ENCODE peak calls at places on chromosomes 7 and 10, in six cellular contexts. G is Karpas-422; S is PC-9; K is tibial artery; P is IMR-90; U is CD4-positive, alpha-beta T cell. D is an unnamed sample.

GRCh38 chr7:22894585-22894984 is 71.9 kb upstream of the TOMM7 start:
- DNase-seq in G (no peak), S (no peak), K (no peak), P (no peak), U (no peak), D (no peak)

GRCh38 chr7:22411977-22412693 is 55.2 kb upstream of the RAPGEF5 start:
- DNase-seq in G (no peak), S (no peak), K (no peak), P (no peak), U (no peak), D (no peak)

GRCh38 chr7:149569025-149569725 is 71.6 kb upstream of the ZNF746 start:
- DNase-seq in G (no peak), S (no peak), K (no peak), P (peak; percentile 26), U (no peak), D (no peak)

GRCh38 chr7:47771301-47771989 is 176.8 kb downstream of the PKD1L1 start:
- DNase-seq in G (no peak), S (no peak), K (peak; percentile 92), P (no peak), U (no peak), D (peak; percentile 44)

GRCh38 chr10:63628526-63629362 is 107.5 kb downstream of the REEP3 start:
- DNase-seq in G (peak; percentile 95), S (peak; percentile 8), K (peak; percentile 73), P (no peak), U (no peak), D (peak; percentile 46)

GRCh38 chr7:4700577-4701235 is 18.6 kb downstream of the FOXK1 start:
- DNase-seq in G (no peak), S (no peak), K (no peak), P (peak; percentile 100), U (no peak), D (no peak)

GRCh38 chr7:37728747-37729146 is 45.2 kb downstream of the GPR141 start:
- DNase-seq in G (no peak), S (no peak), K (no peak), P (no peak), U (no peak), D (peak; percentile 7)

GRCh38 chr7:2863461-2864066 is 19.5 kb upstream of the GNA12 start:
- DNase-seq in G (no peak), S (peak; percentile 85), K (peak; percentile 95), P (peak; percentile 97), U (peak; percentile 58), D (peak; percentile 54)

GRCh38 chr7:3455826-3456444 is 154.9 kb downstream of the SDK1 start:
- DNase-seq in G (no peak), S (no peak), K (no peak), P (peak; percentile 54), U (no peak), D (no peak)

GRCh38 chr7:121610243-121610642 is 214.1 kb upstream of the FAM3C start:
- DNase-seq in G (no peak), S (no peak), K (no peak), P (no peak), U (no peak), D (no peak)

GRCh38 chr7:151873402-151873965 is 3.4 kb downstream of the PRKAG2 start:
- DNase-seq in G (no peak), S (no peak), K (peak; percentile 82), P (no peak), U (no peak), D (peak; percentile 48)

GRCh38 chr10:32266979-32267378 is 80.0 kb downstream of the EPC1 start:
- DNase-seq in G (no peak), S (no peak), K (no peak), P (no peak), U (no peak), D (no peak)

GRCh38 chr7:29557954-29558353 is 5.7 kb upstream of the PRR15 start:
- DNase-seq in G (no peak), S (no peak), K (no peak), P (no peak), U (no peak), D (no peak)

GRCh38 chr10:117184821-117185220 is 12.5 kb upstream of the KCNK18 start:
- DNase-seq in G (no peak), S (no peak), K (no peak), P (no peak), U (no peak), D (no peak)

GRCh38 chr7:146478975-146479492 is 362.4 kb downstream of the CNTNAP2 start:
- DNase-seq in G (no peak), S (no peak), K (no peak), P (no peak), U (no peak), D (no peak)

GRCh38 chr7:44222776-44223261 is 22.0 kb downstream of the YKT6 start:
- DNase-seq in G (no peak), S (no peak), K (no peak), P (no peak), U (no peak), D (no peak)
- H3K27ac ChIP-seq in G (no peak overlapping the region), S (no peak overlapping the region), K (no peak overlapping the region), P (no peak overlapping the region), U (no peak overlapping the region), D (no peak overlapping the region)

DNA sequence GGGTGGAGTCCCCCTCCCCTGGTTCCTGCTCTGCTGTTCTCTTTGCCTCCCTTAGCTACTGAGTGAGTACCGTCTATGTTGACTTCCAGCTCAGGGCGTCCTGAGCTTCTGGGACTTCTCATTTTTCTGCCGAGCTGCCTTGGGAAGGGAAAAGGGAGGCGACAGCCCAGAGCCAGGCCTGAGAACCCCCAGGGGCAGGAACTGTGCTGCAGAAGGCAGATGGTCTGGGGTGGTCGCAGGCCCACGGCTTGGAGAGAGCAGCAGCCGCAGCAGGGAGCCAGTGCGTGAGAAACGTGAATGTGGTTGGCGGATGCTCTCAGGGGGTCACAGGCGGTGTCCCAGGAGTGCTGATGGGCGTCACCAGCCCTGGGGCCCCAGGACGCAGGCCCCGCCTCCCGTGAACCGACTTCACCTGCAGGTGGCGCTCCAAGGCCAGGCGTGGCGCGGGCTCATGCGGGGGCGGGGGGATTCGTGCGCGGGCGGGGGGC is 9.2 kb upstream of the PWWP2B start:
- DNase-seq in G (peak; percentile 90), S (peak; percentile 64), K (peak; percentile 74), P (peak; percentile 36), U (peak; percentile 76), D (no peak)
- H3K27ac ChIP-seq in G (no peak overlapping the region), S (no peak overlapping the region), K (no peak overlapping the region), P (no peak overlapping the region), U (no peak overlapping the region), D (no peak overlapping the region)

DNA sequence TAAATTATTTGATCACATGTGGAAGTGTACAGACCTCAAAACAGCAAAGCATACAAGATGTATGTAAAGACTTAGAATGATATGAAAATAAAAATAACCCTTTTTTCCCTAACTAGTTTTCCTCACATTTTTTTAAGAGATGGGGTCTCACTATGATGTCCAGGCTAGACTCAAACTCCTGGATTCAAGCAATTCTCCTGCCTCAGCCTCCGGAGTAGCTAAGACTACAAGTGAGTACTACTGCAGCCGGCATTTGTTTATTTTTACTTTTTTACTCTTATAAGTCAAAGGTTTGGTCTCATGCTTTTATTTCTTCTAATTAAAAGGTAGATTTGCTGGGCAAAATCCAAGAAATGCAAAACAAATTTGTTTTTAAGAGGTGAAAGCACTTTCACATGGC is 124.4 kb upstream of the ASAH2 start:
- DNase-seq in G (no peak), S (no peak), K (no peak), P (no peak), U (no peak), D (no peak)
- H3K27ac ChIP-seq in G (no peak overlapping the region), S (peak overlapping the region; percentile 85), K (no peak overlapping the region), P (no peak overlapping the region), U (no peak overlapping the region), D (no peak overlapping the region)

GRCh38 chr7:118079369-118079768 is 104.6 kb upstream of the LSM8 start:
- DNase-seq in G (no peak), S (no peak), K (no peak), P (peak; percentile 8), U (no peak), D (no peak)

GRCh38 chr7:118080947-118081346 is 103.0 kb upstream of the LSM8 start:
- DNase-seq in G (no peak), S (peak; percentile 39), K (no peak), P (peak; percentile 81), U (no peak), D (no peak)

GRCh38 chr7:118078015-118078414 is 105.9 kb upstream of the LSM8 start:
- DNase-seq in G (no peak), S (no peak), K (no peak), P (no peak), U (no peak), D (no peak)

GRCh38 chr7:118085000-118085399 is 99.0 kb upstream of the LSM8 start:
- DNase-seq in G (no peak), S (no peak), K (no peak), P (no peak), U (no peak), D (no peak)

DNA sequence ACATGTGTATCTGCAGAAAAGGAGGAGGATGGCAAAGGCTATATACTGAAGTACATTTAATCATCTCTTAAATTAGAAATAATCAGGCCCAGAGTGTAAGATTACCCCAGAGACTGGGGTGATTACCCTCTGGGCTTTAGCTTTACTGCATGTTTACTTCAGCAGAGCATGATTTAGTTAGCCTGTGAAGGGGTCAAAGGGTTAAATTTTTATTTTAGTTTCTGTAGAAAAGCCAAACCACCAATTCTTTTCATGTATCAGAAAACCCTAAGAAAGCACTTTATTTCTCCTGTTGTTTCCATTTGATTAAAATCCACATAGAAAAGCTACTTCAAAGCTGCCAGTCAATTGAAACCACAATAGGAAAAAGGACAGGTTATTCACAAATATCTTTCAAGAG is 101.5 kb upstream of the LSM8 start:
- DNase-seq in G (no peak), S (no peak), K (no peak), P (no peak), U (no peak), D (no peak)
- H3K27ac ChIP-seq in G (no peak overlapping the region), S (no peak overlapping the region), K (no peak overlapping the region), P (no peak overlapping the region), U (no peak overlapping the region), D (no peak overlapping the region)